ENCODE peak calls at places on chromosomes 6 and 20, in nine cellular contexts. W is neuronal stem cell; T is fibroblast of the aortic adventitia; X is right atrium auricular region; D is CD4-positive, alpha-beta memory T cell; J is OCI-LY7; M is IMR-90; R is MG63; U is brain microvascular endothelial cell. L is an unnamed sample.

GRCh38 chr20:3749689-3750639 is 17.5 kb downstream of the HSPA12B start:
- DNase-seq in M (no peak), X (no peak), U (no peak), D (no peak), W (peak; percentile 64), J (no peak), R (no peak), T (no peak), L (no peak)

GRCh38 chr6:129607581-129608186 is 102.3 kb downstream of the ARHGAP18 start:
- DNase-seq in M (peak; percentile 30), D (no peak), T (peak; percentile 38), J (no peak), U (no peak), R (no peak), W (no peak), X (no peak), L (no peak)

GRCh38 chr20:62696431-62696957 is 12.1 kb upstream of the NTSR1 start:
- DNase-seq in M (no peak), R (no peak), D (no peak), J (no peak), U (no peak), W (no peak), T (no peak), X (no peak), L (no peak)

GRCh38 chr20:64131406-64131805 is 24.0 kb upstream of the NPBWR2 start:
- DNase-seq in J (no peak), U (no peak), D (no peak), X (no peak), T (peak; percentile 2), M (no peak), R (peak; percentile 39), W (no peak), L (no peak)

GRCh38 chr20:10513931-10514575 is 78.9 kb downstream of the SLX4IP start:
- DNase-seq in W (no peak), D (no peak), M (no peak), R (no peak), T (peak; percentile 42), J (no peak), U (no peak), X (no peak), L (no peak)

GRCh38 chr20:53887973-53888372 is 182.4 kb downstream of the BCAS1 start:
- DNase-seq in W (no peak), D (no peak), U (no peak), M (no peak), R (no peak), J (no peak), T (no peak), X (no peak), L (no peak)

GRCh38 chr6:52498538-52499017 is 78.3 kb downstream of the TRAM2 start:
- DNase-seq in R (peak; percentile 55), M (no peak), X (no peak), U (no peak), T (peak; percentile 1), D (no peak), J (peak; percentile 77), W (no peak), L (no peak)

GRCh38 chr6:98514073-98514720 is 320.2 kb upstream of the POU3F2 start:
- DNase-seq in T (no peak), D (no peak), U (no peak), R (no peak), J (no peak), M (no peak), X (no peak), W (no peak), L (no peak)

GRCh38 chr6:44367686-44368085 is 19.8 kb upstream of the CDC5L start:
- DNase-seq in U (no peak), D (no peak), R (no peak), X (no peak), T (no peak), J (no peak), M (no peak), W (no peak), L (no peak)

GRCh38 chr6:48775157-48775556 is 664.2 kb upstream of the PTCHD4 start:
- DNase-seq in M (peak; percentile 36), R (no peak), J (no peak), X (no peak), U (no peak), T (peak; percentile 83), W (no peak), D (no peak), L (no peak)

GRCh38 chr20:11350126-11351005 is 567.3 kb upstream of the BTBD3 start:
- DNase-seq in T (peak; percentile 86), X (no peak), M (peak; percentile 80), D (no peak), W (no peak), J (no peak), R (no peak), U (no peak), L (no peak)

GRCh38 chr6:149108398-149109100 is 209.0 kb upstream of the TAB2 start:
- DNase-seq in X (no peak), R (no peak), W (no peak), M (no peak), U (no peak), D (no peak), J (no peak), T (no peak), L (no peak)

GRCh38 chr6:114430534-114431124 is 87.8 kb upstream of the HS3ST5 start:
- DNase-seq in M (no peak), J (no peak), T (no peak), D (no peak), R (no peak), W (peak; percentile 4), U (no peak), X (no peak), L (no peak)

DNA sequence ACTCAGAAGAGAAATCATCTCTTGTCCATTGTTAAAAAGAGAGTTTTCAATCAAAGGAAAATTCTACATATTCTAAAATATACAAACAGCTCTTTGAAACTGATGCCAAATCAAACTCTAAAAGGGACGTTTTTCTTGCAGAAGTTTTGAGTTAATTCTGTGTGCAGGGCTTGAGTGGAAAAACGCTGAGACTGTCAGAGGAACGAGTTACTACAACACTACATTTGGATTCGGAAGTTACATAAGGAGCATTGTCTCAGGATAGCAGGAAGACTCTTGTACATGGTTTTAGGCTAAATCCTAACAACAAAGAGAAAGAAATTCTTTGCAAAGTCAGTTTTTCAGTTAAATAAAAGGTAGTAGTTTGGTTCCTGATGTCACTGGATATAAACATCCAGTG is 155.7 kb upstream of the SUPT3H start:
- DNase-seq in T (peak; percentile 63), U (no peak), J (no peak), R (no peak), X (no peak), M (peak; percentile 31), D (no peak), W (no peak), L (no peak)
- H3K4me3 ChIP-seq in T (peak overlapping the region; percentile 41), U (no peak overlapping the region), J (no peak overlapping the region), R (no peak overlapping the region), X (no peak overlapping the region), M (peak overlapping the region; percentile 40), D (no peak overlapping the region), W (no peak overlapping the region), L (no peak overlapping the region)

DNA sequence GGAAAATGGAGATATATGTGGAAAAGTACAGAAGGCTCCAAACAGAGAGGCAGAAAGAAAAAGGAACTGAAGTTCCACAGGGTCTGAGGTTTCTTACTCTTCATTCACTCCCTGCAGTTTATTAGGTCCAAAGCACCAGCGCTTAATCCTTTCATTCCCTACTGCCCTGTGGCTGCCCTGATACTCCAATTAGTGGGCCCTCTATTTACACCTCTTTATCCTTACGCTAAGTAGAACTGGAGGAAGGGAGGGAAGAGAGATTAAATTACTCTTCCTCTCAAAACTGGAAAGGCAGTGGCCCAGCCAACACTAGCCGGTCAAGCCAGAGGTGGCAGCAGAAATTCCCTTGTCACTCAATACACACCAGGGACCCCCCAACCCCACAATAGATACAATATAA is 20.4 kb downstream of the TRERF1 start:
- DNase-seq in U (no peak), T (no peak), J (no peak), M (no peak), X (peak; percentile 40), R (no peak), W (no peak), D (no peak), L (no peak)
- H3K4me3 ChIP-seq in U (no peak overlapping the region), T (no peak overlapping the region), J (no peak overlapping the region), M (no peak overlapping the region), X (no peak overlapping the region), R (no peak overlapping the region), W (no peak overlapping the region), D (no peak overlapping the region), L (no peak overlapping the region)

GRCh38 chr6:27332692-27333641 is 20.9 kb upstream of the POM121L2 start:
- DNase-seq in T (peak; percentile 61), M (peak; percentile 71), J (no peak), X (no peak), D (peak; percentile 57), R (peak; percentile 85), U (peak; percentile 68), W (peak; percentile 51), L (peak; percentile 4)
- H3K4me3 ChIP-seq in T (peak overlapping the region; percentile 55), M (peak overlapping the region; percentile 68), J (no peak overlapping the region), X (no peak overlapping the region), D (no peak overlapping the region), R (peak overlapping the region; percentile 70), U (peak overlapping the region; percentile 69), W (peak overlapping the region; percentile 77), L (peak overlapping the region; percentile 30)

GRCh38 chr20:17605131-17605660 is 35.3 kb downstream of the DSTN start:
- DNase-seq in X (no peak), M (no peak), T (no peak), W (no peak), J (no peak), R (no peak), U (no peak), D (no peak), L (no peak)

GRCh38 chr20:17601957-17602356 is 32.1 kb downstream of the DSTN start:
- DNase-seq in T (no peak), D (no peak), J (no peak), W (no peak), X (no peak), U (no peak), R (no peak), M (no peak), L (no peak)

GRCh38 chr20:17606001-17606400 is 36.1 kb downstream of the DSTN start:
- DNase-seq in U (no peak), D (no peak), M (no peak), W (no peak), J (no peak), R (no peak), T (no peak), X (no peak), L (no peak)

GRCh38 chr20:17598013-17598550 is 28.2 kb downstream of the DSTN start:
- DNase-seq in R (no peak), D (no peak), M (no peak), W (no peak), U (no peak), T (no peak), J (no peak), X (no peak), L (no peak)

GRCh38 chr20:17602493-17602892 is 32.6 kb downstream of the DSTN start:
- DNase-seq in J (no peak), R (no peak), X (no peak), W (no peak), U (no peak), T (no peak), M (no peak), D (no peak), L (no peak)
- H3K4me3 ChIP-seq in J (no peak overlapping the region), R (no peak overlapping the region), X (no peak overlapping the region), W (no peak overlapping the region), U (no peak overlapping the region), T (no peak overlapping the region), M (no peak overlapping the region), D (no peak overlapping the region), L (no peak overlapping the region)